ENCODE peak calls at places on chromosomes 5 and 9, in four cellular contexts. One of them, this sample, is unnamed.
A peak's percentile ranks its signal among the peaks of the same experiment; 100 is the strongest.

GRCh38 chr5:177402271-177403043 is 2.0 kb upstream of the PFN3 start:
- DNase-seq in endothelial cell of umbilical vein: no peak
- DNase-seq in GM12878: no peak
- DNase-seq in K562: no peak
- DNase-seq in this sample: peak; percentile 54

GRCh38 chr5:142845954-142846398 is 75.8 kb downstream of the ARHGAP26 start:
- DNase-seq in GM12878: no peak
- DNase-seq in endothelial cell of umbilical vein: no peak
- DNase-seq in K562: no peak
- DNase-seq in this sample: no peak

GRCh38 chr5:57176350-57176857 is 2.5 kb downstream of the GPBP1 start:
- DNase-seq in K562: no peak
- DNase-seq in endothelial cell of umbilical vein: peak; percentile 88
- DNase-seq in GM12878: no peak
- DNase-seq in this sample: peak; percentile 80

GRCh38 chr5:107682533-107682932 is 11.8 kb upstream of the EFNA5 start:
- DNase-seq in GM12878: no peak
- DNase-seq in endothelial cell of umbilical vein: no peak
- DNase-seq in K562: no peak
- DNase-seq in this sample: no peak

GRCh38 chr5:145579336-145579735 is 255.8 kb downstream of the PRELID2 start:
- DNase-seq in endothelial cell of umbilical vein: no peak
- DNase-seq in K562: no peak
- DNase-seq in GM12878: no peak
- DNase-seq in this sample: no peak

GRCh38 chr9:35277649-35278359 is 116.0 kb downstream of the UNC13B start:
- DNase-seq in GM12878: no peak
- DNase-seq in endothelial cell of umbilical vein: peak; percentile 83
- DNase-seq in K562: no peak
- DNase-seq in this sample: peak; percentile 87

GRCh38 chr5:176497852-176498251 is 39.4 kb downstream of the RNF44 start:
- DNase-seq in GM12878: no peak
- DNase-seq in endothelial cell of umbilical vein: no peak
- DNase-seq in K562: no peak
- DNase-seq in this sample: peak; percentile 19

GRCh38 chr5:122704247-122705036 is 70.4 kb upstream of the SNX2 start:
- DNase-seq in GM12878: no peak
- DNase-seq in endothelial cell of umbilical vein: peak; percentile 39
- DNase-seq in K562: peak; percentile 25
- DNase-seq in this sample: peak; percentile 67

GRCh38 chr9:17472126-17472525 is 106.7 kb upstream of the SH3GL2 start:
- DNase-seq in GM12878: no peak
- DNase-seq in endothelial cell of umbilical vein: no peak
- DNase-seq in K562: no peak
- DNase-seq in this sample: peak; percentile 36

GRCh38 chr5:119031905-119032304 is 39.0 kb upstream of the DMXL1 start:
- DNase-seq in endothelial cell of umbilical vein: no peak
- DNase-seq in K562: peak; percentile 24
- DNase-seq in GM12878: peak; percentile 73
- DNase-seq in this sample: no peak

GRCh38 chr5:32933692-32934091 is 222.6 kb downstream of the NPR3 start:
- DNase-seq in K562: no peak
- DNase-seq in GM12878: no peak
- DNase-seq in endothelial cell of umbilical vein: no peak
- DNase-seq in this sample: no peak

GRCh38 chr5:136098171-136098570 is 34.5 kb upstream of the SMAD5 start:
- DNase-seq in K562: no peak
- DNase-seq in GM12878: no peak
- DNase-seq in endothelial cell of umbilical vein: no peak
- DNase-seq in this sample: no peak

GRCh38 chr5:113036826-113037225 is 60.2 kb downstream of the DCP2 start:
- DNase-seq in endothelial cell of umbilical vein: no peak
- DNase-seq in GM12878: no peak
- DNase-seq in K562: no peak
- DNase-seq in this sample: no peak

GRCh38 chr5:85823462-85824426 is 794.0 kb upstream of the COX7C start:
- DNase-seq in K562: peak; percentile 38
- DNase-seq in endothelial cell of umbilical vein: no peak
- DNase-seq in GM12878: no peak
- DNase-seq in this sample: no peak

GRCh38 chr9:131405429-131405828 is 11.5 kb downstream of the PRRC2B start:
- DNase-seq in endothelial cell of umbilical vein: no peak
- DNase-seq in GM12878: no peak
- DNase-seq in K562: peak; percentile 29
- DNase-seq in this sample: peak; percentile 75

GRCh38 chr5:156559955-156560354 is 233.0 kb downstream of the SGCD start:
- DNase-seq in endothelial cell of umbilical vein: no peak
- DNase-seq in GM12878: no peak
- DNase-seq in K562: no peak
- DNase-seq in this sample: no peak

GRCh38 chr9:4741365-4742031 is 496 bp upstream of the AK3 start:
- DNase-seq in K562: peak; percentile 53
- DNase-seq in GM12878: no peak
- DNase-seq in endothelial cell of umbilical vein: peak; percentile 27
- DNase-seq in this sample: no peak

GRCh38 chr9:107283621-107284616 is 840 bp downstream of the RAD23B start:
- DNase-seq in GM12878: peak; percentile 51
- DNase-seq in K562: peak; percentile 59
- DNase-seq in endothelial cell of umbilical vein: peak; percentile 56
- DNase-seq in this sample: peak; percentile 74

GRCh38 chr5:133603711-133604110 is 8.6 kb downstream of the FSTL4 start:
- DNase-seq in K562: no peak
- DNase-seq in endothelial cell of umbilical vein: no peak
- DNase-seq in GM12878: no peak
- DNase-seq in this sample: no peak

GRCh38 chr5:1113332-1113690 is 1.4 kb upstream of the SLC12A7 start:
- DNase-seq in endothelial cell of umbilical vein: no peak
- DNase-seq in K562: no peak
- DNase-seq in GM12878: no peak
- DNase-seq in this sample: no peak

GRCh38 chr5:54882101-54882500 is 103.3 kb downstream of the ESM1 start:
- DNase-seq in endothelial cell of umbilical vein: no peak
- DNase-seq in GM12878: no peak
- DNase-seq in K562: no peak
- DNase-seq in this sample: no peak

GRCh38 chr9:75027187-75028107 is 646 bp downstream of the CARNMT1 start:
- DNase-seq in GM12878: no peak
- DNase-seq in endothelial cell of umbilical vein: peak; percentile 53
- DNase-seq in K562: peak; percentile 65
- DNase-seq in this sample: peak; percentile 45

GRCh38 chr9:96348261-96348660 is 35.2 kb downstream of the SLC35D2 start:
- DNase-seq in K562: no peak
- DNase-seq in endothelial cell of umbilical vein: no peak
- DNase-seq in GM12878: no peak
- DNase-seq in this sample: no peak

GRCh38 chr5:177557041-177557647 is 2.8 kb upstream of the FAM193B start:
- DNase-seq in GM12878: no peak
- DNase-seq in endothelial cell of umbilical vein: no peak
- DNase-seq in K562: peak; percentile 58
- DNase-seq in this sample: no peak

GRCh38 chr5:72925336-72926010 is 30.4 kb upstream of the FCHO2 start:
- DNase-seq in endothelial cell of umbilical vein: no peak
- DNase-seq in K562: no peak
- DNase-seq in GM12878: no peak
- DNase-seq in this sample: no peak

GRCh38 chr5:72920690-72921089 is 35.2 kb upstream of the FCHO2 start:
- DNase-seq in endothelial cell of umbilical vein: peak; percentile 62
- DNase-seq in K562: no peak
- DNase-seq in GM12878: no peak
- DNase-seq in this sample: peak; percentile 55

GRCh38 chr5:72921886-72922285 is 34.0 kb upstream of the FCHO2 start:
- DNase-seq in endothelial cell of umbilical vein: no peak
- DNase-seq in GM12878: no peak
- DNase-seq in K562: no peak
- DNase-seq in this sample: no peak

GRCh38 chr5:72917371-72917776 is 38.5 kb upstream of the FCHO2 start:
- DNase-seq in GM12878: no peak
- DNase-seq in endothelial cell of umbilical vein: no peak
- DNase-seq in K562: no peak
- DNase-seq in this sample: no peak

GRCh38 chr5:72921103-72921502 is 34.7 kb upstream of the FCHO2 start:
- DNase-seq in endothelial cell of umbilical vein: peak; percentile 26
- DNase-seq in GM12878: no peak
- DNase-seq in K562: no peak
- DNase-seq in this sample: no peak
- TF ChIP-seq FOS in endothelial cell of umbilical vein: no peak
- TF ChIP-seq FOS in GM12878: no peak
- TF ChIP-seq FOS in K562: no peak
- TF ChIP-seq FOS in this sample: no peak

GRCh38 chr5:3218916-3219650 is 376.5 kb upstream of the IRX1 start:
- DNase-seq in endothelial cell of umbilical vein: no peak
- DNase-seq in GM12878: no peak
- DNase-seq in K562: no peak
- DNase-seq in this sample: no peak
- TF ChIP-seq FOS in endothelial cell of umbilical vein: no peak
- TF ChIP-seq FOS in GM12878: no peak
- TF ChIP-seq FOS in K562: no peak
- TF ChIP-seq FOS in this sample: no peak

GRCh38 chr9:18499987-18500386 is 26.0 kb downstream of the ADAMTSL1 start:
- DNase-seq in endothelial cell of umbilical vein: no peak
- DNase-seq in K562: no peak
- DNase-seq in GM12878: no peak
- DNase-seq in this sample: no peak
- TF ChIP-seq FOS in endothelial cell of umbilical vein: no peak
- TF ChIP-seq FOS in K562: no peak
- TF ChIP-seq FOS in GM12878: no peak
- TF ChIP-seq FOS in this sample: no peak

GRCh38 chr5:131575660-131576227 is 59.3 kb downstream of the RAPGEF6 start:
- DNase-seq in endothelial cell of umbilical vein: no peak
- DNase-seq in K562: no peak
- DNase-seq in GM12878: no peak
- DNase-seq in this sample: no peak

GRCh38 chr5:131579917-131580671 is 54.9 kb downstream of the RAPGEF6 start:
- DNase-seq in endothelial cell of umbilical vein: no peak
- DNase-seq in K562: no peak
- DNase-seq in GM12878: no peak
- DNase-seq in this sample: no peak

GRCh38 chr5:131587541-131587940 is 47.5 kb downstream of the RAPGEF6 start:
- DNase-seq in GM12878: no peak
- DNase-seq in endothelial cell of umbilical vein: peak; percentile 11
- DNase-seq in K562: no peak
- DNase-seq in this sample: peak; percentile 47

DNA sequence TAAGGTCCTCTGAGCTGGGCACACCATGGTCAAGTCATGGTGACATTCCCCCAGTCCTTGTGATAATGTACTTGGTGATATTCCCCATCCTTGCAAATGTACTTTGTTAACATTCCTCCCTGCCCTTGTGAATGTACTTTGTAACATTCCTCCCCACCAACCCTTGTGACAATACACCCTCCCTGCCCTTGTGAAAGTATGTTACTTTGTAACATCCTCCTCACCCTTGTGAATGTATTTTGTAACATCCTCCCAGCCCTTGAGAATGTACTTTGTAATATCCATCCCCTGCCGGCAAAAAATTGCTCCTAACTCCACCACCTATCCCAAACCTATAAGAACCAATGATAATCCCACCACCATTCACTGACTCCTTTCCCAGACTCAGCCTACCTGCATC is 53.3 kb downstream of the RAPGEF6 start:
- DNase-seq in endothelial cell of umbilical vein: no peak
- DNase-seq in GM12878: no peak
- DNase-seq in K562: no peak
- DNase-seq in this sample: no peak
- TF ChIP-seq FOS in endothelial cell of umbilical vein: no peak
- TF ChIP-seq FOS in GM12878: no peak
- TF ChIP-seq FOS in K562: no peak
- TF ChIP-seq FOS in this sample: no peak

GRCh38 chr5:124744170-124744911 is 2.1 kb downstream of the ZNF608 start:
- DNase-seq in GM12878: no peak
- DNase-seq in endothelial cell of umbilical vein: peak; percentile 64
- DNase-seq in K562: no peak
- DNase-seq in this sample: peak; percentile 27

GRCh38 chr5:124746916-124747769 is 704 bp upstream of the ZNF608 start:
- DNase-seq in K562: no peak
- DNase-seq in endothelial cell of umbilical vein: peak; percentile 95
- DNase-seq in GM12878: peak; percentile 66
- DNase-seq in this sample: peak; percentile 94

GRCh38 chr5:124747770-124748686 is 1.6 kb upstream of the ZNF608 start:
- DNase-seq in K562: no peak
- DNase-seq in GM12878: peak; percentile 67
- DNase-seq in endothelial cell of umbilical vein: no peak
- DNase-seq in this sample: peak; percentile 44

GRCh38 chr5:124745367-124746251 is 830 bp downstream of the ZNF608 start:
- DNase-seq in endothelial cell of umbilical vein: peak; percentile 71
- DNase-seq in GM12878: no peak
- DNase-seq in K562: no peak
- DNase-seq in this sample: peak; percentile 51

GRCh38 chr5:124746252-124746915 is at the start of gene ZNF608:
- DNase-seq in K562: no peak
- DNase-seq in GM12878: no peak
- DNase-seq in endothelial cell of umbilical vein: peak; percentile 91
- DNase-seq in this sample: peak; percentile 78
- TF ChIP-seq FOS in K562: no peak
- TF ChIP-seq FOS in GM12878: no peak
- TF ChIP-seq FOS in endothelial cell of umbilical vein: no peak
- TF ChIP-seq FOS in this sample: no peak

DNA sequence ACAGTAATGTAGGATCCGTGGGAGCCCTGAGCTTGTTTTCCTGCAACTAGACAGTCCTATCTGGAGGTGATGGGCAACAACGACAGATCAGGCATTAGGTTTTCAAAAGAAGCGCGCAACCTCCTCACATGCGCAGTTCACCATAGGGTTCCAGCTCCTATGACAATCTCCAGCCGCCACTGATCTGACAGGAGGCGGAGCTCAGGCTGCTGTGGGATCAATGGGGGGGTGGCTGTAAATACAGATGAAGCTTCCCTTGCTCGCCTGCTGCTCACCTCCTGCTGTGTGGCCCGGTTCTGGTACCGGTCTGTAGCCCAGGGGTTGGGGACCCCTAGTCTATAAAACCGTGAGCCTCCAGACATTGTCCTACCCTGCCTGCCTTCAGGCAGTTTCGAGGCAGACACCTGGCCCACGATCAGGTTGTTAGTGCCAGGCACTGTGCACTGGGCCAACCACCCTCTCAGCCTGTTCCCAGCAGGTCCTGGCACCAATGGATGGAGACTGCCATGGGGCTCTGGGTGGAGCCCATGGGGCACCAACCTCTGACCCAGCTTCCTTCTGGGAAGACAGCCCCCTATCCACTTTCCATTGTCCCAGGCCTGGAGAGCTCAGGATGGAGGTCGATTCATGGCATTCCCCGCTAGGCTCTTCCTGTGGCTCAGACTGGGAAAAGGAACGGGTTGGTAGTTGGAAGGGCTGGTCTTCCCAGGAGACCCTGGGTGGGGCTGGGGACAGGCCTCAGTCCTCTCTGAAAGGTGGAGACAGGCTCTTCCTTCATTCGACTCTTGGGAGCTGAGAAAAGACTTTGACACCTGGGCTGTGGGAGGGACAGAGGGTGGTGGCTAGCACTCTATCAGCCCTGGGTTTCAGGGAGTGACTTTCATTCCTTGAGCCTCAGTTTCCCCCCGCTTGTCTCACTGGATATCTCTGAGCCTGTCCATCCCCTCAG is 1.7 kb downstream of the ENDOG start:
- DNase-seq in GM12878: no peak
- DNase-seq in K562: peak; percentile 44
- DNase-seq in endothelial cell of umbilical vein: no peak
- DNase-seq in this sample: no peak
- TF ChIP-seq FOS in GM12878: no peak
- TF ChIP-seq FOS in K562: no peak
- TF ChIP-seq FOS in endothelial cell of umbilical vein: no peak
- TF ChIP-seq FOS in this sample: no peak

This sample was measured in IMR-90.